ENCODE peak calls at places on chromosome 6, in eight cellular contexts. V is BE2C, J is neuronal stem cell, Q is Peyer's patch, L is lower leg skin, K is T-helper 17 cell, Y is GF-D8, E is body of pancreas. T is an unnamed sample.

GRCh38 chr6:74075323-74075722 is 379.3 kb downstream of the CD109 start:
- DNase-seq in E (no peak), Q (no peak), K (no peak), L (peak), J (no peak), Y (no peak), V (no peak), T (no peak)

GRCh38 chr6:152356659-152357058 is 280.5 kb downstream of the SYNE1 start:
- DNase-seq in V (no peak), J (no peak), K (no peak), L (no peak), Y (peak), Q (no peak), E (no peak), T (no peak)

GRCh38 chr6:104771258-104771832 is 88.4 kb downstream of the HACE1 start:
- DNase-seq in Q (no peak), J (peak), E (no peak), L (no peak), K (no peak), Y (no peak), V (no peak), T (no peak)

GRCh38 chr6:119284861-119285521 is 64.6 kb downstream of the MAN1A1 start:
- DNase-seq in J (no peak), E (no peak), Y (no peak), L (no peak), Q (no peak), V (peak), K (no peak), T (no peak)

GRCh38 chr6:26311385-26312095 is 53.5 kb upstream of the BTN3A2 start:
- DNase-seq in Y (peak), K (no peak), L (peak), V (peak), Q (no peak), J (no peak), E (peak), T (no peak)

GRCh38 chr6:132354517-132355167 is 46.6 kb downstream of the MOXD1 start:
- DNase-seq in V (peak), E (no peak), J (no peak), K (no peak), L (no peak), Q (peak), Y (no peak), T (no peak)

GRCh38 chr6:18501313-18502013 is 114.3 kb downstream of the RNF144B start:
- DNase-seq in E (peak), K (no peak), Q (no peak), V (no peak), J (no peak), L (peak), Y (no peak), T (no peak)

GRCh38 chr6:2582268-2582667 is 168.5 kb downstream of the MYLK4 start:
- DNase-seq in V (no peak), Q (no peak), E (no peak), L (no peak), Y (no peak), K (no peak), J (no peak), T (no peak)

GRCh38 chr6:155628315-155628714 is 172.7 kb upstream of the NOX3 start:
- DNase-seq in Q (no peak), Y (no peak), E (no peak), K (no peak), J (no peak), V (no peak), L (no peak), T (no peak)

GRCh38 chr6:67916389-67916788 is 718.7 kb upstream of the ADGRB3 start:
- DNase-seq in J (no peak), E (no peak), L (no peak), K (no peak), Q (no peak), Y (no peak), V (no peak), T (no peak)

GRCh38 chr6:131038612-131039344 is 24.3 kb downstream of the EPB41L2 start:
- DNase-seq in J (no peak), L (no peak), K (no peak), Q (no peak), Y (no peak), E (no peak), V (no peak), T (no peak)

GRCh38 chr6:121615493-121615892 is 180.0 kb downstream of the GJA1 start:
- DNase-seq in J (no peak), V (no peak), Q (no peak), K (no peak), Y (no peak), E (no peak), L (no peak), T (no peak)

GRCh38 chr6:23003671-23004598 is 434.6 kb downstream of the HDGFL1 start:
- DNase-seq in Q (no peak), K (no peak), L (peak), J (no peak), Y (no peak), E (no peak), V (peak), T (no peak)

GRCh38 chr6:127176175-127176574 is 57.7 kb downstream of the RSPO3 start:
- DNase-seq in L (no peak), J (no peak), Q (no peak), E (no peak), K (no peak), V (no peak), Y (no peak), T (no peak)

GRCh38 chr6:169969372-169970099 is 218.1 kb downstream of the ERMARD start:
- DNase-seq in E (peak), Y (no peak), Q (no peak), L (no peak), K (no peak), J (no peak), V (no peak), T (no peak)

GRCh38 chr6:105560611-105561066 is 157.8 kb upstream of the PREP start:
- DNase-seq in J (no peak), L (no peak), Q (no peak), E (no peak), K (no peak), Y (no peak), V (no peak), T (no peak)

T was measured in neural crest cell.